ENCODE peak calls at places on chromosome 22, in five cellular contexts. J is activated B cell treated with CpG ODN at 0.5 μM for 24 hours, F is fibroblast of lung, I is neural crest cell, U is Caco-2. D is an unnamed sample.

GRCh38 chr22:47055921-47056320 is 293.5 kb downstream of the TBC1D22A start:
- DNase-seq in J (no peak), I (no peak), U (no peak), F (no peak), D (no peak)

GRCh38 chr22:50627452-50627913 is 469 bp downstream of the ARSA start:
- DNase-seq in J (no peak), U (peak), I (peak), F (no peak), D (no peak)

GRCh38 chr22:43270314-43270908 is 72.8 kb downstream of the SCUBE1 start:
- DNase-seq in J (no peak), F (no peak), U (peak), I (peak), D (no peak)

GRCh38 chr22:28773461-28773867 is 969 bp downstream of the CCDC117 start:
- DNase-seq in I (no peak), U (no peak), J (no peak), F (peak), D (peak)

GRCh38 chr22:49746065-49746464 is 81.6 kb downstream of the BRD1 start:
- DNase-seq in U (no peak), J (no peak), F (no peak), I (no peak), D (no peak)

GRCh38 chr22:34225278-34225677 is 305.0 kb upstream of the LARGE1 start:
- DNase-seq in F (no peak), U (no peak), I (no peak), J (no peak), D (no peak)

GRCh38 chr22:50306753-50307749 is at the start of gene PLXNB2:
- DNase-seq in F (peak), J (no peak), U (peak), I (peak), D (peak)

GRCh38 chr22:50171965-50172421 is 1.5 kb downstream of the PANX2 start:
- DNase-seq in J (no peak), I (no peak), U (no peak), F (no peak), D (no peak)

GRCh38 chr22:47188337-47189055 is 426.0 kb downstream of the TBC1D22A start:
- DNase-seq in I (no peak), U (no peak), J (no peak), F (no peak), D (no peak)

GRCh38 chr22:40294696-40295095 is 51.6 kb upstream of the ADSL start:
- DNase-seq in F (no peak), I (no peak), J (no peak), U (no peak), D (no peak)

GRCh38 chr22:28410050-28410816 is 269.4 kb downstream of the TTC28 start:
- DNase-seq in F (peak), J (no peak), I (no peak), U (no peak), D (peak)

GRCh38 chr22:49452362-49452946 is 375.2 kb downstream of the BRD1 start:
- DNase-seq in J (no peak), U (no peak), F (no peak), I (no peak), D (no peak)

GRCh38 chr22:17633217-17633997 is 4.9 kb upstream of the ATP6V1E1 start:
- DNase-seq in J (no peak), U (peak), F (peak), I (no peak), D (peak)

GRCh38 chr22:29031236-29031982 is 30.2 kb downstream of the C22orf31 start:
- DNase-seq in F (peak), J (no peak), I (no peak), U (no peak), D (peak)

GRCh38 chr22:46239261-46240048 is 10.6 kb downstream of the CDPF1 start:
- DNase-seq in J (no peak), U (no peak), F (no peak), I (no peak), D (no peak)

GRCh38 chr22:16955678-16956210 is 52.3 kb downstream of the GAB4 start:
- DNase-seq in J (no peak), U (no peak), F (no peak), I (no peak), D (peak)

GRCh38 chr22:30312053-30312452 is 14.7 kb downstream of the TBC1D10A start:
- DNase-seq in F (peak), I (no peak), J (no peak), U (no peak), D (peak)

GRCh38 chr22:22884010-22884887 is 3.4 kb upstream of the IGLL5 start:
- DNase-seq in U (peak), I (peak), F (peak), J (no peak), D (peak)

GRCh38 chr22:39236321-39237275 is 8.2 kb downstream of the PDGFB start:
- DNase-seq in F (no peak), J (no peak), I (no peak), U (no peak), D (no peak)

GRCh38 chr22:38313384-38313955 is 3.8 kb downstream of the CSNK1E start:
- DNase-seq in F (peak), J (no peak), U (no peak), I (no peak), D (peak)

GRCh38 chr22:45885941-45886395 is 91.0 kb downstream of the WNT7B start:
- DNase-seq in U (no peak), F (no peak), I (peak), J (no peak), D (no peak)

GRCh38 chr22:30424471-30425326 is 869 bp upstream of the MTFP1 start:
- DNase-seq in I (peak), J (no peak), U (no peak), F (no peak), D (peak)

GRCh38 chr22:46001426-46002106 is 24.6 kb upstream of the WNT7B start:
- DNase-seq in I (no peak), U (no peak), J (no peak), F (no peak), D (no peak)

GRCh38 chr22:46934746-46935491 is 172.5 kb downstream of the TBC1D22A start:
- DNase-seq in J (no peak), I (no peak), F (peak), U (peak), D (peak)

GRCh38 chr22:31881867-31882266 is 62.5 kb upstream of the YWHAH start:
- DNase-seq in F (no peak), I (no peak), U (no peak), J (no peak), D (no peak)

GRCh38 chr22:32815943-32816342 is 14.4 kb downstream of the TIMP3 start:
- DNase-seq in F (no peak), J (no peak), I (no peak), U (no peak), D (no peak)

GRCh38 chr22:38419121-38419863 is 35.7 kb downstream of the KCNJ4 start:
- DNase-seq in F (no peak), I (no peak), U (no peak), J (no peak), D (no peak)

GRCh38 chr22:39718206-39718605 is 147.7 kb downstream of the CACNA1I start:
- DNase-seq in I (no peak), F (no peak), J (no peak), U (no peak), D (no peak)

GRCh38 chr22:29458551-29458950 is 20.2 kb downstream of the RFPL1 start:
- DNase-seq in I (no peak), U (no peak), F (no peak), J (no peak), D (no peak)

GRCh38 chr22:46848227-46848626 is 85.8 kb downstream of the TBC1D22A start:
- DNase-seq in I (no peak), U (no peak), F (peak), J (no peak), D (peak)

GRCh38 chr22:30921108-30921507 is 47.5 kb downstream of the MORC2 start:
- DNase-seq in U (no peak), I (no peak), F (no peak), J (no peak), D (peak)

GRCh38 chr22:40240671-40241070 is 62.9 kb downstream of the TNRC6B start:
- DNase-seq in J (no peak), F (no peak), I (no peak), U (no peak), D (no peak)

GRCh38 chr22:38868886-38869381 is 3.1 kb downstream of the CBX6 start:
- DNase-seq in J (peak), U (peak), F (peak), I (peak), D (peak)

GRCh38 chr22:39349506-39349966 is 255 bp upstream of the SYNGR1 start:
- DNase-seq in I (peak), F (peak), U (peak), J (peak), D (no peak)

GRCh38 chr22:38733329-38734202 is 22.2 kb downstream of the SUN2 start:
- DNase-seq in J (no peak), I (peak), F (peak), U (peak), D (peak)

GRCh38 chr22:44351685-44352377 is 39.1 kb upstream of the SHISAL1 start:
- DNase-seq in U (peak), J (no peak), I (no peak), F (peak), D (peak)
- TF ChIP-seq CTCF in U (no peak), J (no peak), I (no peak), F (no peak), D (no peak)

GRCh38 chr22:21632237-21632895 is at the start of gene CCDC116:
- DNase-seq in J (no peak), F (no peak), U (peak), I (no peak), D (no peak)

GRCh38 chr22:21626735-21627469 is 2.9 kb downstream of the YDJC start:
- DNase-seq in J (no peak), U (no peak), F (no peak), I (no peak), D (no peak)

GRCh38 chr22:21628386-21629261 is 1.2 kb downstream of the YDJC start:
- DNase-seq in F (no peak), U (no peak), I (no peak), J (no peak), D (no peak)

GRCh38 chr22:21631025-21631424 is 1.2 kb upstream of the YDJC start:
- DNase-seq in U (no peak), J (no peak), I (no peak), F (no peak), D (no peak)

DNA sequence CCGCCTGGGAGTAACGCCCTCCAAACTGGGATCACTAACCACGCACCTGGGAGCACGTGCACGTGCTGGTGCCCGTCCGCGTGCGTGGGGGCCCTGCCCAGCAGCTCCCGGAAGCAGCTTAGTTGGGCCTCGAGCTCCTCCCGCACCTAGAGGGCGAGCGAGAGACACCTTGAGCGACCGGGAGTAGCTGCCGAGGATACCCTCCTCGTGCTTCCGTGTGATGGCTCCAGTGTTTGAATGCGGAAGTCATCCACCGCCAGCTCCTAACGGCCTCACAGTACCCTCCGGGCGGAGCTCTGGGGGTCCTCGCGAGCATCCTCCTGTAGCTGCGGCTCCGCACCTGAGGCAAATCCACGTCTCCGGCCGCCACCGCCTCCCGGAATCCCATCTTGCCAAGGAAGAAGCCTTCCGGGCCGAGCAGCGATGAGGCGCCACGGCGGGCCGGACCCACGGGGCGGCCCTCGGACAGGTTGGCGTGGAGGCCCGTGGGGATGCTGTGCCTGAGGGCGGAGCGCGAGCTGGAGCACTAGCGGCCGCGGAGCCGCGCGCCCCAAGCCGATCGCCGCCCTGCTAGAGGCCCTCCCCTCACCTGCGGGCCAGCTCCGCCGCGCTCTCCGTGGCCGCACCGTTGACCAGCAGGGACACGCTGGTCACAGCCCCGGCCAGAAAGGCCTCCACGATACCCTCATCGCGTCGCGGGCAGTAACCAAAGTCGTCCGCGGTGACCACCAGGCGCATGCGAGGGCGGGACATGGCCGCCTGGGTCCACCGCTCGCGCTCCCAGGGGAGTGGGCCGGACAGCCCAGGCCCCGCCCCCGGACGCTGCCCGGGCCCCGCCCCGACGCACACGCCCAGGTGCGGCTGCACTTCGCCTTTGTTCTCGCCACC is at the start of gene YDJC:
- DNase-seq in I (peak), U (peak), J (peak), F (peak), D (peak)
- TF ChIP-seq CTCF in I (peak), U (peak), J (peak), F (peak), D (peak)

DNA sequence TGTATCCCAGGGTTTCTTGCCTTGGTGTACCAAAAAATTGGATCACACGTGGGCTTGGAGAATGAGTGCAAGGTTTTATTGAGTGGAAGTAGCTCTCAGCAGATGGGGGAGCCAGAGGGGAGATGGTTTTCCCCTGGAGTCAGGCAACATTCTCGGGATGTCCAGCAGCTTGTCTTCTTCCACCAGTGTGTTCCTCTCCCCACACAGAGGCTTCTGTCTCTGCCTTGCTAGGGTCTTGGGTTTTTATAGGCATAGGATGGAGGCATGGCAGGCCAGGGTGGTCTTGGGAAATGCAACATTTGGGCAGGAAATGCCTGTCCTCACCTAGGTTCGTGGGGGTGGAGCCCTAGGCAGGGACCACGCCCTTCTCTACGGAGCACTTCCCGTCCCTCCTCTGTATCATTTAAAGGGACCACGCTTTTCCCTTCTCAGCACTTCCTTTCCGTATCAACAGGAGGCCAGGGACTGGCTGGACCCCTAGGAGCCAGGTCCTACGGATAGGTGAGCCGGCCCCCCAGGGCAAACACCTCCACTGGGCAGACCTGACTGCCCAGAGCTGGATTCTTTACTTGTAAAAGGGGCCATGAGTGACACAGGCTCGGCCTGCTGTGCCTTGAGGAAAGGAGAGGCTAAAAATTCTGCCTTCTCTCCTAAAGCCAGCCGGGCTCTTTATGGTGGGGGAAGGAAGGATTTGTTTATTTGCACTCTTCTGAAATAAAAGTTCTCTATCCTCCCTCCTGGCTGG is 55.3 kb upstream of the CCDC188 start:
- DNase-seq in J (peak), F (peak), U (no peak), I (no peak), D (peak)
- TF ChIP-seq CTCF in J (no peak), F (no peak), U (no peak), I (no peak), D (no peak)

DNA sequence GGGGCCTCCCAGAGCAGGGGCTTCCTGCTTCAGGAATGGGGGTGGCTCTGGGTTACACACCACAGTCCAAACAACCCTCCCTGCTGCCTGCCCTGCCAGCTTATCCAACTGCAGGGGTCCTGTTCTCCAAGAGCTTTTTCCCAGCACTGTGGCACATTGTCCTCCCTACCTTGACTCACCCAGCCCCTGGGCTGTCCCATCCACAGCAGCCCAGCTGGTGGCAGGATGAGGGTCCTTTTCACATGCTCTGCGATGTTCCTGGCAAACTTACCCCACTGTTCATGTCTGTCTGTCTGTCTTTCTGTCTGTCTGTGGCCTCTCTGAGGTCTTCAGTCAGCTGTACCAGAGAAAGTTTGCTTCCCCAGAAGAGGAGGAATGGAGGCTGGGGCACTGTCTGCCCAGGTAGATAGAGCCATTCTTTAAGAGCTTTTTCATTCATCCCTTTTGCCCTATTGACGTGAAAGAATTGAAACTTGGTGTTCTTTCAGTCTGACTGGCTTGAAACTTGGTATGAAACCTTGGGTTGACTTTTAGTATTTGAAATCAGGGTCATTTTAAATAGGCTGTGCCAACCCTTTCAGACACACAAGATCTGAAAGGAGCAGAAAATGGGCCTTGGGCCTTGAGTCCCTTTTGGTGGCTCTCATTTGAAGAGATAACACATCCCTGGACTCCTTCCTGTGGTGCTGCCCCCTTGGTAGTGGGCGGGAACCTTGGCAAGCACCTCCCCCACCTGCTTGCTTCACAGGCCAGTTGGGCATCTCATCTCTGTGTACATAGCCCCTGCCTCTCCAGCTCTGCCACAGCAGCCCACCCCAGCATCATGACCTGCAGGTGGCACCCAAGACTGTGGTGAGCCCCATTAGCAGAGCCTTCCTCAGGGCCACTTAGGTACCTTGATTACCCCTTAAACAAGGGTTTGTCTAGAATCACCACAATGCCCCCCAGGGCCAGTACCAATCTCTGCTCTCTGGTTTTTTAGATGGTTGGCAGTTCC is 74.6 kb upstream of the SUSD2 start:
- DNase-seq in I (no peak), J (peak), F (no peak), U (no peak), D (peak)
- TF ChIP-seq CTCF in I (no peak), J (no peak), F (no peak), U (no peak), D (peak)

GRCh38 chr22:36928826-36929535 is 15.6 kb downstream of the CSF2RB start:
- DNase-seq in U (no peak), J (no peak), I (no peak), F (no peak), D (no peak)
- TF ChIP-seq CTCF in U (no peak), J (no peak), I (no peak), F (no peak), D (no peak)

GRCh38 chr22:26642465-26643367 is 14.7 kb upstream of the MIAT start:
- DNase-seq in J (no peak), U (no peak), I (no peak), F (peak), D (no peak)
- TF ChIP-seq CTCF in J (no peak), U (no peak), I (no peak), F (no peak), D (no peak)

GRCh38 chr22:42075277-42075676 is 1.2 kb downstream of the PHETA2 start:
- DNase-seq in F (no peak), U (no peak), I (no peak), J (no peak), D (no peak)

GRCh38 chr22:42074846-42075245 is 798 bp downstream of the PHETA2 start:
- DNase-seq in U (no peak), I (no peak), F (no peak), J (no peak), D (no peak)

GRCh38 chr22:42073568-42074152 is 388 bp upstream of the PHETA2 start:
- DNase-seq in J (no peak), F (no peak), U (no peak), I (no peak), D (no peak)

GRCh38 chr22:42072606-42073330 is 1.3 kb upstream of the PHETA2 start:
- DNase-seq in I (no peak), F (no peak), U (peak), J (no peak), D (no peak)

GRCh38 chr22:42074153-42074750 is at the start of gene PHETA2:
- DNase-seq in F (peak), J (peak), I (no peak), U (peak), D (peak)
- TF ChIP-seq CTCF in F (peak), J (no peak), I (peak), U (peak), D (peak)

DNA sequence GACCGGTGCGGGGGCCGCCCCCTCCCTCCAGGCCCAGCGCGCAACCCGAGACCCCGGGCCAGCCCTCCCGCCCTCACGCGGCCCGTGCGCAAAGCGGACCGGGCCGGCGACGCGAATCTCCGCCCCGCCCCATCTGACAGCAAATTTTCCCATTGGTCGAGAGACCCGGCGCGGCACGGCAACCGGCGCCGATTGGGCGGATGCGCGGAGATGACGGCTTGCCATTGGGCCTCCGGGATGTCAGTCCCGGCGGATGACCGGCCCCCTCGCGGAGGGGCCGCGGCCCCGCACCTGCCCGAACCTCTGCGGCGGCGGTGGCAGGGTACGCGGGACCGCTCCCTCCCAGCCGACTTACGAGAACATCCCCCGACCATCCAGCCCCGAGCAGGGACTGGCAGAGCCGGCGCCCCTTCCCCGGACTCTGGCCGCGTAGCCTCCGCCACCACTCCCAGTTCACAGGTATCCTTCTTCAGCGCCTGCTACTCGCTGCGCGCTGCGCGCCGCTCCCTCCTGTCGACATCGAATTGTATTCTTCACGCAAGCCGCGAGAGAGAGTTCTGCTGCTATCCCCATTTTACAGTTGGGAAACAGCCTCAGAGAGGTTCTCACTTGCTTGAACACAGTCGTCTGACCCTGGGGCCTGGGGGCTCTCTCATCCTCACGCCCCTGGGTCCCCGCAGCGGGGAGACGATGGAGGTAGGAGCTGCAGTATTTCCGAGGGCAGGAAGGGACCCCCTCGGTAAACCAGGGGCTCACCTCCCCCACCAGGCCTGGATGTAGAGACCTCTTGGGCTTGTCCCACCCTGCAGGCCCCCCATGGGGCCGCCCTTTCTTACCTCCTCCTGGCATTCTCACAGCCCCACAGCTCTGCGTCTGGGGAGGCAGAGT is at the start of gene ARVCF:
- DNase-seq in U (peak), I (peak), F (peak), J (peak), D (peak)
- TF ChIP-seq CTCF in U (no peak), I (peak), F (peak), J (no peak), D (no peak)

D was measured in fibroblast of mammary gland.